ENCODE peak calls at places on chromosomes 5 and 9, in six cellular contexts. One of them, this sample, is unnamed. For H3K4me1, the result is how much of the 10 kb centered on the place peaks cover.

GRCh38 chr5:169290895-169291294 is 10.0 kb downstream of the SLIT3 start:
- DNase-seq in PC-9: no peak
- DNase-seq in K562: no peak
- DNase-seq in neuronal stem cell: no peak
- DNase-seq in hepatocyte: no peak
- DNase-seq in HCT116: no peak
- DNase-seq in this sample: no peak

GRCh38 chr5:36068751-36069281 is 2.1 kb upstream of the UGT3A2 start:
- DNase-seq in PC-9: no peak
- DNase-seq in K562: no peak
- DNase-seq in neuronal stem cell: no peak
- DNase-seq in hepatocyte: no peak
- DNase-seq in HCT116: no peak
- DNase-seq in this sample: no peak

GRCh38 chr9:95936579-95937075 is 61.1 kb downstream of the ERCC6L2 start:
- DNase-seq in PC-9: no peak
- DNase-seq in K562: no peak
- DNase-seq in neuronal stem cell: no peak
- DNase-seq in hepatocyte: no peak
- DNase-seq in HCT116: no peak
- DNase-seq in this sample: no peak

GRCh38 chr5:173016621-173017046 is 33.1 kb downstream of the ATP6V0E1 start:
- DNase-seq in PC-9: peak
- DNase-seq in K562: no peak
- DNase-seq in neuronal stem cell: no peak
- DNase-seq in hepatocyte: peak
- DNase-seq in HCT116: peak
- DNase-seq in this sample: no peak

GRCh38 chr5:169803077-169803981 is 166.3 kb downstream of the DOCK2 start:
- DNase-seq in PC-9: no peak
- DNase-seq in K562: peak
- DNase-seq in neuronal stem cell: no peak
- DNase-seq in hepatocyte: peak
- DNase-seq in HCT116: no peak
- DNase-seq in this sample: no peak

GRCh38 chr5:172731286-172732073 is 39.5 kb downstream of the DUSP1 start:
- DNase-seq in PC-9: peak
- DNase-seq in K562: peak
- DNase-seq in neuronal stem cell: no peak
- DNase-seq in hepatocyte: peak
- DNase-seq in HCT116: peak
- DNase-seq in this sample: no peak

GRCh38 chr5:57207681-57208080 is 33.8 kb downstream of the GPBP1 start:
- DNase-seq in PC-9: no peak
- DNase-seq in K562: no peak
- DNase-seq in neuronal stem cell: no peak
- DNase-seq in hepatocyte: no peak
- DNase-seq in HCT116: no peak
- DNase-seq in this sample: no peak

GRCh38 chr9:129437626-129438323 is 183.1 kb downstream of the C9orf50 start:
- DNase-seq in PC-9: no peak
- DNase-seq in K562: peak
- DNase-seq in neuronal stem cell: no peak
- DNase-seq in hepatocyte: no peak
- DNase-seq in HCT116: no peak
- DNase-seq in this sample: peak

GRCh38 chr5:10329808-10330481 is 22.2 kb upstream of the CMBL start:
- DNase-seq in PC-9: no peak
- DNase-seq in K562: no peak
- DNase-seq in neuronal stem cell: no peak
- DNase-seq in hepatocyte: peak
- DNase-seq in HCT116: no peak
- DNase-seq in this sample: no peak

GRCh38 chr5:119355636-119356383 is at the start of gene TNFAIP8:
- DNase-seq in PC-9: peak
- DNase-seq in K562: no peak
- DNase-seq in neuronal stem cell: peak
- DNase-seq in hepatocyte: peak
- DNase-seq in HCT116: no peak
- DNase-seq in this sample: peak

GRCh38 chr5:2701592-2701991 is 49.9 kb downstream of the IRX2 start:
- DNase-seq in PC-9: no peak
- DNase-seq in K562: no peak
- DNase-seq in neuronal stem cell: no peak
- DNase-seq in hepatocyte: no peak
- DNase-seq in HCT116: no peak
- DNase-seq in this sample: no peak

GRCh38 chr9:92752812-92753404 is 11.7 kb downstream of the BICD2 start:
- DNase-seq in PC-9: no peak
- DNase-seq in K562: no peak
- DNase-seq in neuronal stem cell: no peak
- DNase-seq in hepatocyte: no peak
- DNase-seq in HCT116: no peak
- DNase-seq in this sample: no peak

GRCh38 chr5:125377151-125377550 is 630.7 kb upstream of the ZNF608 start:
- DNase-seq in PC-9: no peak
- DNase-seq in K562: no peak
- DNase-seq in neuronal stem cell: no peak
- DNase-seq in hepatocyte: no peak
- DNase-seq in HCT116: no peak
- DNase-seq in this sample: peak

GRCh38 chr9:105445203-105445881 is 2.5 kb upstream of the FSD1L start:
- DNase-seq in PC-9: no peak
- DNase-seq in K562: no peak
- DNase-seq in neuronal stem cell: no peak
- DNase-seq in hepatocyte: no peak
- DNase-seq in HCT116: no peak
- DNase-seq in this sample: no peak
- H2AFZ ChIP-seq in PC-9: no peak
- H2AFZ ChIP-seq in K562: peak
- H2AFZ ChIP-seq in neuronal stem cell: peak
- H2AFZ ChIP-seq in hepatocyte: no peak
- H2AFZ ChIP-seq in HCT116: no peak
- H2AFZ ChIP-seq in this sample: peak

GRCh38 chr5:107389130-107389553 is 281.6 kb downstream of the EFNA5 start:
- DNase-seq in PC-9: peak
- DNase-seq in K562: no peak
- DNase-seq in neuronal stem cell: no peak
- DNase-seq in hepatocyte: no peak
- DNase-seq in HCT116: no peak
- DNase-seq in this sample: no peak
- H3K4me2 ChIP-seq in PC-9: peak
- H3K4me2 ChIP-seq in K562: no peak
- H3K4me2 ChIP-seq in neuronal stem cell: no peak
- H3K4me2 ChIP-seq in hepatocyte: peak
- H3K4me2 ChIP-seq in HCT116: peak
- H3K4me2 ChIP-seq in this sample: no peak

DNA sequence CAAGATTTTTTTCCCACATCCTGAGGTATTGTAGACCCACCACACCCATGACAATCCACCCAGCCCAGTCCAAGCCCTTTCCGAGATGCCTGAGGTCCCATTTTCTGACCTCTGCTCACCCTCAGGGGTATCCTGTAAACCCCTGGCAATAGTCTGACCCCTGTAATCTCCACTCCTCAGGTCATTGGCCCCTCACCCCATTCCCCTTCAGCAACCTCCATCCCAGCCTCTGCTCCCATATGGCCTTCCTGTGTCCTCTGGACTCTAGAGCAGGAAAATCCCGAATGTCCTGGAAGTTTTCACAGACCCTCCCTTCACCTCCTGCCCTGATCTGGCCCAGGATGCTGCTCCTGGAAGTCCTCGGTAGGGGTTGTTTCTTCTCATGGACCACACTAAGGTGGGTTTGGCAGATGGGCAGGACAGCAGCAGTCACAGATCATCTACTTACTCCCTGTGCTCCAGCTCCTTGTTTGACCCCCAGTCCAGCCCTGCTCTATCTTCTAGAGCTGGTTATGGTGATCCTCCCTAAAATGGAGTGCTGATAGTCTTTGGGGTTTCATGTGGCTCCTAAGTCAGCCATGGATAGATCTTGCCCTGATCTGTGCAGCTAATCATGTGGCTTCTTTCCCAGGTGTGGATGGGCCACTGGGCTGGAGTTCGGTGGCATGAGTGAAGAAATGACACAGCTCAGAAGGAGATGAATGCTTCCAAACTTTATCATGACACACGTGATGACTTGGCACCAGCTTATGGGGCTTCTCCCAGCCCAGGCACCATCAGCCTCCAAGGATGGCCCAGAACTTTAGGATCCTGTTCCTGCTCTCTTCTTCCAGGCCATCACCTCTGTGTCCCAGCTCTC is 12.0 kb upstream of the ACSL6 start:
- DNase-seq in PC-9: no peak
- DNase-seq in K562: no peak
- DNase-seq in neuronal stem cell: no peak
- DNase-seq in hepatocyte: no peak
- DNase-seq in HCT116: no peak
- DNase-seq in this sample: no peak
- H3K4me1 ChIP-seq in PC-9: under half
- H3K4me1 ChIP-seq in K562: under half
- H3K4me1 ChIP-seq in neuronal stem cell: under half
- H3K4me1 ChIP-seq in hepatocyte: under half
- H3K4me1 ChIP-seq in HCT116: under half
- H3K4me1 ChIP-seq in this sample: under half

DNA sequence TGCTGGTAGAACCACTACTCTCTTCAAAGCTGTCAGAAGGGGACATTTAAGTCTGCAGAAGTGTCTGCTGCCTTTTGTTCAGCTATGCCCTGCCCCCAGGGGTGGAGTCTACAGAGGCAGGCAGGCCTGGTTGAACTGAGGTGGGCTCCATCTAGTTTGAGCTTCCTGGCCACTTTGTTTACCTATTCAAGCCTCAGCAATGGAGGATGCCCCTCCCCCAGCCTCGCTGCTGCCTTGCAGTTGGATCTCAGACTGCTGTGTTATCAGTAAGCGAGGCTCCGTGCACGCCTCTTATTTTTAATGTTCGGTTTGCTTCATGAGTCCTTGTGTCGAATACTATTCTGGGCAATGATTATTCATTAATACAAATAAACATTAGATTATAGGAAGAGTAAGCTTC is 3.1 kb upstream of the SLC27A6 start:
- DNase-seq in PC-9: no peak
- DNase-seq in K562: no peak
- DNase-seq in neuronal stem cell: no peak
- DNase-seq in hepatocyte: no peak
- DNase-seq in HCT116: no peak
- DNase-seq in this sample: no peak
- H2AFZ ChIP-seq in PC-9: no peak
- H2AFZ ChIP-seq in K562: peak
- H2AFZ ChIP-seq in neuronal stem cell: no peak
- H2AFZ ChIP-seq in hepatocyte: no peak
- H2AFZ ChIP-seq in HCT116: no peak
- H2AFZ ChIP-seq in this sample: peak

GRCh38 chr9:136022731-136023400 is 61.7 kb upstream of the UBAC1 start:
- DNase-seq in PC-9: no peak
- DNase-seq in K562: no peak
- DNase-seq in neuronal stem cell: no peak
- DNase-seq in hepatocyte: no peak
- DNase-seq in HCT116: no peak
- DNase-seq in this sample: no peak
- H3K4me2 ChIP-seq in PC-9: no peak
- H3K4me2 ChIP-seq in K562: no peak
- H3K4me2 ChIP-seq in neuronal stem cell: no peak
- H3K4me2 ChIP-seq in hepatocyte: no peak
- H3K4me2 ChIP-seq in HCT116: no peak
- H3K4me2 ChIP-seq in this sample: no peak

GRCh38 chr9:76863832-76864231 is 42.1 kb downstream of the PRUNE2 start:
- DNase-seq in PC-9: no peak
- DNase-seq in K562: no peak
- DNase-seq in neuronal stem cell: no peak
- DNase-seq in hepatocyte: no peak
- DNase-seq in HCT116: no peak
- DNase-seq in this sample: no peak
- H3K4me1 ChIP-seq in PC-9: under half
- H3K4me1 ChIP-seq in K562: under half
- H3K4me1 ChIP-seq in neuronal stem cell: under half
- H3K4me1 ChIP-seq in hepatocyte: under half
- H3K4me1 ChIP-seq in HCT116: under half
- H3K4me1 ChIP-seq in this sample: under half

DNA sequence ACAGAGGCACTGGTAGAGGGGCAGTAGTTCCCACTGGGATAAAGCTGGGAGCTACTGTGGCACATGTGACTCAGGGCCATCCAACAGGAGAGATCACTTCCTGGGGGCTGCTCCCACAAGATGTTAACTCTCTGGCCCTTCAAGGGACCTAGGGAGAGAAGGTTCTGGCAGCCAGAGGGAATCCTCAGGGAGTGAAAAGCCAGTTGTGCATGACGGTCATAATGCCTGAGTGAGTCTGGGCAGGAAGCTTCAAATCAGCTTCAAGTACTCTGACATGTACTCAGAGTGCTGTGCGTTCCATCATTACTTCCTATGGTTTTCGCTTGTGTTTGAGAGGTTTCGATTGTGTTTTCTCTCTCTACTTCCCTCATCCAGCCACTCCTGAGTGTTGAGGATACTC is 388.5 kb downstream of the GABRG2 start:
- DNase-seq in PC-9: no peak
- DNase-seq in K562: no peak
- DNase-seq in neuronal stem cell: no peak
- DNase-seq in hepatocyte: no peak
- DNase-seq in HCT116: no peak
- DNase-seq in this sample: no peak
- H2AFZ ChIP-seq in PC-9: no peak
- H2AFZ ChIP-seq in K562: no peak
- H2AFZ ChIP-seq in neuronal stem cell: no peak
- H2AFZ ChIP-seq in hepatocyte: no peak
- H2AFZ ChIP-seq in HCT116: no peak
- H2AFZ ChIP-seq in this sample: peak

This sample was measured in neural progenitor cell.